ENCODE peak calls at places on chromosomes 4 and X, in four cellular contexts. One of them, this sample, is unnamed.
A peak's percentile ranks its signal among the peaks of the same experiment; 100 is the strongest.

GRCh38 chrX:39946822-39947221 is 150.9 kb downstream of the BCOR start:
- DNase-seq in AG09319: no peak
- DNase-seq in HEK293T: no peak
- DNase-seq in uterus: no peak
- DNase-seq in this sample: no peak

GRCh38 chr4:78059524-78059889 is 2.4 kb downstream of the FRAS1 start:
- DNase-seq in AG09319: peak; percentile 44
- DNase-seq in HEK293T: peak; percentile 60
- DNase-seq in uterus: peak; percentile 18
- DNase-seq in this sample: peak; percentile 90

GRCh38 chr4:6157926-6158325 is 42.4 kb downstream of the JAKMIP1 start:
- DNase-seq in AG09319: no peak
- DNase-seq in HEK293T: no peak
- DNase-seq in uterus: no peak
- DNase-seq in this sample: no peak

GRCh38 chr4:138669479-138670165 is 346.0 kb upstream of the NOCT start:
- DNase-seq in AG09319: no peak
- DNase-seq in HEK293T: no peak
- DNase-seq in uterus: no peak
- DNase-seq in this sample: peak; percentile 35

GRCh38 chr4:173498771-173499170 is 31.3 kb downstream of the HAND2 start:
- DNase-seq in AG09319: no peak
- DNase-seq in HEK293T: no peak
- DNase-seq in uterus: no peak
- DNase-seq in this sample: no peak

GRCh38 chr4:108702960-108703359 is 52.6 kb downstream of the OSTC start:
- DNase-seq in AG09319: no peak
- DNase-seq in HEK293T: no peak
- DNase-seq in uterus: no peak
- DNase-seq in this sample: no peak

GRCh38 chrX:18026171-18026570 is 165.1 kb upstream of the RAI2 start:
- DNase-seq in AG09319: no peak
- DNase-seq in HEK293T: no peak
- DNase-seq in uterus: no peak
- DNase-seq in this sample: no peak

GRCh38 chrX:10325606-10326005 is 168.8 kb downstream of the CLCN4 start:
- DNase-seq in AG09319: no peak
- DNase-seq in HEK293T: no peak
- DNase-seq in uterus: no peak
- DNase-seq in this sample: no peak

GRCh38 chr4:76883147-76883546 is 14.8 kb downstream of the SOWAHB start:
- DNase-seq in AG09319: no peak
- DNase-seq in HEK293T: no peak
- DNase-seq in uterus: no peak
- DNase-seq in this sample: no peak